ENCODE peak calls at places on chromosomes 1 and 21, in nine cellular contexts. Z, D, M, G, A, F, Q, N and E are unnamed samples.

GRCh38 chr1:226991920-226992319 is 51.8 kb downstream of the COQ8A start:
- DNase-seq in Z (no peak), D (no peak), M (no peak), G (no peak), A (no peak), F (no peak), Q (no peak), N (no peak), E (no peak)

GRCh38 chr1:246417152-246417812 is 89.8 kb downstream of the SMYD3 start:
- DNase-seq in Z (no peak), D (peak), M (no peak), G (no peak), A (no peak), F (no peak), Q (no peak), N (no peak), E (no peak)

GRCh38 chr1:237411621-237412020 is 369.6 kb downstream of the RYR2 start:
- DNase-seq in Z (no peak), D (no peak), M (no peak), G (no peak), A (no peak), F (no peak), Q (no peak), N (no peak), E (no peak)

GRCh38 chr1:42939216-42939615 is 19.5 kb downstream of the SLC2A1 start:
- DNase-seq in Z (no peak), D (peak), M (no peak), G (no peak), A (no peak), F (no peak), Q (no peak), N (no peak), E (peak)

GRCh38 chr1:220544901-220545303 is 17.0 kb downstream of the MARK1 start:
- DNase-seq in Z (no peak), D (peak), M (peak), G (no peak), A (no peak), F (no peak), Q (peak), N (no peak), E (peak)

GRCh38 chr1:81071072-81071858 is 729.5 kb upstream of the ADGRL2 start:
- DNase-seq in Z (no peak), D (no peak), M (no peak), G (no peak), A (no peak), F (no peak), Q (no peak), N (peak), E (no peak)

GRCh38 chr1:87985071-87985470 is 656.4 kb downstream of the LMO4 start:
- DNase-seq in Z (no peak), D (no peak), M (no peak), G (no peak), A (no peak), F (no peak), Q (no peak), N (no peak), E (no peak)

GRCh38 chr1:224223819-224224714 is 41.0 kb downstream of the DEGS1 start:
- DNase-seq in Z (peak), D (peak), M (peak), G (no peak), A (no peak), F (peak), Q (no peak), N (no peak), E (no peak)

GRCh38 chr1:228988655-228989054 is 253.4 kb downstream of the RHOU start:
- DNase-seq in Z (no peak), D (no peak), M (no peak), G (no peak), A (no peak), F (no peak), Q (no peak), N (no peak), E (peak)

GRCh38 chr21:41112740-41113692 is 54.9 kb upstream of the BACE2 start:
- DNase-seq in Z (no peak), D (no peak), M (peak), G (no peak), A (no peak), F (no peak), Q (no peak), N (peak), E (no peak)

GRCh38 chr1:154557939-154558609 is 388 bp downstream of the UBE2Q1 start:
- DNase-seq in Z (peak), D (no peak), M (peak), G (no peak), A (no peak), F (no peak), Q (peak), N (no peak), E (no peak)

GRCh38 chr1:9317591-9318331 is 25.1 kb downstream of the SPSB1 start:
- DNase-seq in Z (no peak), D (peak), M (no peak), G (no peak), A (no peak), F (no peak), Q (no peak), N (no peak), E (no peak)

GRCh38 chr1:41354956-41355355 is 6.3 kb upstream of the FOXO6 start:
- DNase-seq in Z (no peak), D (no peak), M (peak), G (no peak), A (no peak), F (no peak), Q (no peak), N (no peak), E (no peak)

GRCh38 chr1:2558420-2558819 is 2.2 kb downstream of the TNFRSF14 start:
- DNase-seq in Z (no peak), D (no peak), M (no peak), G (no peak), A (no peak), F (no peak), Q (no peak), N (no peak), E (no peak)

GRCh38 chr1:218262259-218262658 is 22.8 kb upstream of the RRP15 start:
- DNase-seq in Z (no peak), D (no peak), M (no peak), G (no peak), A (no peak), F (no peak), Q (no peak), N (no peak), E (no peak)

GRCh38 chr1:241413386-241413785 is 56.4 kb upstream of the RGS7 start:
- DNase-seq in Z (no peak), D (no peak), M (no peak), G (no peak), A (no peak), F (peak), Q (no peak), N (no peak), E (no peak)

GRCh38 chr1:1806890-1807289 is 28.6 kb upstream of the NADK start:
- DNase-seq in Z (no peak), D (no peak), M (no peak), G (no peak), A (no peak), F (no peak), Q (no peak), N (no peak), E (no peak)

GRCh38 chr21:36511484-36512227 is 31.7 kb upstream of the CLDN14 start:
- DNase-seq in Z (no peak), D (no peak), M (no peak), G (no peak), A (no peak), F (no peak), Q (no peak), N (no peak), E (no peak)
- TF ChIP-seq REST in Z (no peak), D (no peak), M (no peak), G (no peak), A (no peak), F (no peak), Q (no peak), N (no peak), E (no peak)

GRCh38 chr1:12516741-12517140 is 101.3 kb downstream of the DHRS3 start:
- DNase-seq in Z (no peak), D (no peak), M (no peak), G (no peak), A (no peak), F (no peak), Q (no peak), N (no peak), E (no peak)

GRCh38 chr1:12519708-12520364 is 98.2 kb downstream of the DHRS3 start:
- DNase-seq in Z (no peak), D (no peak), M (no peak), G (no peak), A (no peak), F (no peak), Q (no peak), N (no peak), E (no peak)

GRCh38 chr1:12521096-12521495 is 96.9 kb downstream of the DHRS3 start:
- DNase-seq in Z (no peak), D (no peak), M (no peak), G (no peak), A (no peak), F (no peak), Q (no peak), N (peak), E (no peak)

GRCh38 chr1:12515234-12515633 is 102.8 kb downstream of the DHRS3 start:
- DNase-seq in Z (no peak), D (no peak), M (no peak), G (no peak), A (no peak), F (no peak), Q (no peak), N (no peak), E (no peak)

GRCh38 chr1:12518956-12519707 is 98.9 kb downstream of the DHRS3 start:
- DNase-seq in Z (no peak), D (no peak), M (no peak), G (no peak), A (no peak), F (no peak), Q (no peak), N (no peak), E (no peak)
- TF ChIP-seq REST in Z (no peak), D (no peak), M (no peak), G (no peak), A (no peak), F (no peak), Q (no peak), N (no peak), E (no peak)

GRCh38 chr1:50416553-50417453 is 6.4 kb downstream of the DMRTA2 start:
- DNase-seq in Z (peak), D (no peak), M (peak), G (no peak), A (no peak), F (no peak), Q (no peak), N (peak), E (no peak)
- TF ChIP-seq REST in Z (no peak), D (no peak), M (no peak), G (no peak), A (no peak), F (no peak), Q (no peak), N (no peak), E (no peak)

GRCh38 chr1:151759241-151759640 is 4.1 kb downstream of the MRPL9 start:
- DNase-seq in Z (no peak), D (no peak), M (no peak), G (no peak), A (no peak), F (no peak), Q (no peak), N (no peak), E (no peak)

GRCh38 chr1:151756291-151756690 is 7.0 kb downstream of the MRPL9 start:
- DNase-seq in Z (no peak), D (no peak), M (no peak), G (no peak), A (no peak), F (no peak), Q (no peak), N (no peak), E (no peak)

GRCh38 chr1:151763990-151764389 is 694 bp upstream of the MRPL9 start:
- DNase-seq in Z (no peak), D (no peak), M (no peak), G (no peak), A (no peak), F (no peak), Q (no peak), N (peak), E (no peak)

GRCh38 chr1:151762941-151763921 is at the start of gene MRPL9:
- DNase-seq in Z (peak), D (peak), M (peak), G (peak), A (peak), F (no peak), Q (peak), N (peak), E (peak)

DNA sequence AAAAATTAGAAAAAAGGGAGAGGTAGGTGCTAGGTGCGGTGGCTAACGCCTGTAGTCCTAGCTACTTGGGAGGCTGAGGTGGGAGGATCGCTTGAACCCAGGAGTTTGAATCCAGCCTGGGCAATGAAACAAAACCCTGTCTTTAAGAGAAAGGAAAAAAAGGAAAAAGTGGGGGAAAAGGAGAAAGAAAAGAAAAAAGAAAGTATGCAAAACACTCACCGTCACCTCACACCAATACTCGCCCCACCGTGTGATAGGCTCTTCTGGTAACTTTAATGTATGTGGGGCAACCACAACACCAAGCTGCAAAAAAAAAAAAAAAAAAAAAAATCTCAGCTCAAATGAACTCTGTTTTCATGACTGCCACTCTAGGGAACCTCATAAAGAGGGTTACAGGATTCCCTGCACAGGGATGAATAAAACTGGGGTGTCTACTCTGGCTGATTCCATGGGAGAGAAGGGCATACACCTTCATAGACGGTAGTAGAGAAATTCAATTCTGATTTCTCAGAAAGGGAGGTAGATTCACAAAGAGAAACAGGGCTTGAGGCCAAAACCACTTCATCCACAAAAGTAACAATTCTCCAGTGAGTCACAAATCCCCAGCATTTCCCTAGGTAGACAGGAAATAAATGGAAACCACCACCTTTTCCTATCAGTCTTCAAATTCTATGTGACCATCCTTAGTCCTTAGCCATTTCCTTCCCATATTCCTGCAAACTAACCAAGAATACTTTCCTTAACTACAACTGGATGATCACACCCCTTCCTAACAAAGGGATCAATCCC is 2.5 kb downstream of the MRPL9 start:
- DNase-seq in Z (no peak), D (no peak), M (no peak), G (no peak), A (no peak), F (no peak), Q (no peak), N (no peak), E (no peak)
- TF ChIP-seq REST in Z (no peak), D (no peak), M (no peak), G (no peak), A (no peak), F (no peak), Q (no peak), N (no peak), E (no peak)